ENCODE peak calls at places on chromosome X, in seven cellular contexts. B is AG10803; U is neuronal stem cell; L is choroid plexus epithelial cell; W is bronchial epithelial cell; X is adrenal gland; P is CD8-positive, alpha-beta T cell. S is an unnamed sample.

GRCh38 chrX:112834016-112834855 is 6.4 kb downstream of the AMOT start:
- DNase-seq in U (no peak), P (no peak), W (no peak), B (peak; percentile 88), L (peak; percentile 16), X (no peak), S (no peak)

GRCh38 chrX:11499076-11500044 is 166.4 kb downstream of the ARHGAP6 start:
- DNase-seq in L (peak; percentile 73), X (no peak), W (no peak), U (no peak), B (peak; percentile 42), P (no peak), S (no peak)

GRCh38 chrX:1452497-1453389 is at the start of gene ASMTL:
- DNase-seq in L (peak; percentile 100), P (peak; percentile 100), X (peak; percentile 100), U (peak; percentile 100), W (peak; percentile 90), B (peak; percentile 97), S (peak; percentile 99)

GRCh38 chrX:49627030-49627777 is 28.4 kb downstream of the GAGE1 start:
- DNase-seq in P (peak; percentile 51), B (peak; percentile 0), L (no peak), U (no peak), W (no peak), X (peak; percentile 51), S (peak; percentile 66)

GRCh38 chrX:45083314-45083713 is 117.4 kb downstream of the DIPK2B start:
- DNase-seq in P (no peak), W (no peak), B (no peak), X (no peak), L (no peak), U (no peak), S (no peak)

GRCh38 chrX:65667503-65668355 is at the start of gene MSN:
- DNase-seq in X (peak; percentile 81), L (peak; percentile 39), U (peak; percentile 23), P (peak; percentile 82), B (peak; percentile 60), W (no peak), S (peak; percentile 84)

GRCh38 chrX:129706395-129707072 is 32.2 kb upstream of the XPNPEP2 start:
- DNase-seq in W (no peak), B (peak; percentile 12), X (peak; percentile 74), U (no peak), P (peak; percentile 21), L (peak; percentile 35), S (no peak)

GRCh38 chrX:15815779-15816452 is 25.6 kb downstream of the ZRSR2 start:
- DNase-seq in U (peak; percentile 3), X (no peak), L (peak; percentile 39), P (no peak), B (peak; percentile 38), W (peak; percentile 3), S (peak; percentile 55)

GRCh38 chrX:8913665-8914409 is 112.7 kb upstream of the FAM9A start:
- DNase-seq in U (no peak), X (peak; percentile 52), W (peak; percentile 1), B (peak; percentile 83), P (no peak), L (peak; percentile 10), S (no peak)

GRCh38 chrX:22126311-22126710 is 94.2 kb downstream of the PHEX start:
- DNase-seq in W (peak; percentile 54), L (peak; percentile 17), P (no peak), U (no peak), B (no peak), X (no peak), S (no peak)

GRCh38 chrX:10619311-10620015 is 922 bp downstream of the MID1 start:
- DNase-seq in P (no peak), X (no peak), B (no peak), U (no peak), L (peak; percentile 50), W (no peak), S (no peak)

GRCh38 chrX:86133761-86134160 is 14.5 kb upstream of the DACH2 start:
- DNase-seq in W (no peak), P (no peak), B (peak; percentile 12), L (peak; percentile 46), U (no peak), X (no peak), S (peak; percentile 11)

GRCh38 chrX:3820170-3820569 is 106.7 kb upstream of the PRKX start:
- DNase-seq in U (no peak), P (no peak), W (peak; percentile 42), X (no peak), L (peak; percentile 78), B (peak; percentile 69), S (no peak)

GRCh38 chrX:46628406-46629371 is 55.1 kb downstream of the CHST7 start:
- DNase-seq in W (no peak), P (no peak), B (peak; percentile 63), L (peak; percentile 84), U (no peak), X (no peak), S (no peak)

GRCh38 chrX:116961872-116962582 is 499.3 kb upstream of the CT83 start:
- DNase-seq in W (peak; percentile 17), U (no peak), B (peak; percentile 31), P (no peak), L (no peak), X (no peak), S (peak; percentile 6)

GRCh38 chrX:133810925-133811324 is 174.5 kb downstream of the GPC3 start:
- DNase-seq in U (no peak), P (no peak), W (no peak), B (no peak), X (no peak), L (no peak), S (no peak)

GRCh38 chrX:65948103-65948502 is 91.8 kb downstream of the VSIG4 start:
- DNase-seq in P (no peak), B (no peak), U (no peak), W (no peak), X (no peak), L (no peak), S (no peak)

GRCh38 chrX:46837543-46838481 is 969 bp downstream of the RP2 start:
- DNase-seq in U (no peak), P (no peak), W (peak; percentile 70), L (peak; percentile 43), X (no peak), B (no peak), S (no peak)

GRCh38 chrX:29506729-29507128 is 708.6 kb upstream of the MAGEB2 start:
- DNase-seq in W (no peak), U (no peak), X (no peak), B (no peak), L (no peak), P (no peak), S (no peak)

GRCh38 chrX:153502131-153502530 is 7.4 kb downstream of the BGN start:
- DNase-seq in U (no peak), X (no peak), B (no peak), W (no peak), P (no peak), L (no peak), S (no peak)
- H3K4me3 ChIP-seq in U (no peak overlapping the region), X (no peak overlapping the region), B (no peak overlapping the region), W (no peak overlapping the region), P (no peak overlapping the region), L (no peak overlapping the region), S (no peak overlapping the region)

GRCh38 chrX:131792789-131793462 is 230.2 kb upstream of the STK26 start:
- DNase-seq in L (peak; percentile 44), B (peak; percentile 42), U (no peak), X (no peak), P (peak; percentile 91), W (no peak), S (no peak)
- H3K4me3 ChIP-seq in L (no peak overlapping the region), B (no peak overlapping the region), U (peak overlapping the region; percentile 44), X (peak overlapping the region; percentile 59), P (no peak overlapping the region), W (no peak overlapping the region), S (no peak overlapping the region)

DNA sequence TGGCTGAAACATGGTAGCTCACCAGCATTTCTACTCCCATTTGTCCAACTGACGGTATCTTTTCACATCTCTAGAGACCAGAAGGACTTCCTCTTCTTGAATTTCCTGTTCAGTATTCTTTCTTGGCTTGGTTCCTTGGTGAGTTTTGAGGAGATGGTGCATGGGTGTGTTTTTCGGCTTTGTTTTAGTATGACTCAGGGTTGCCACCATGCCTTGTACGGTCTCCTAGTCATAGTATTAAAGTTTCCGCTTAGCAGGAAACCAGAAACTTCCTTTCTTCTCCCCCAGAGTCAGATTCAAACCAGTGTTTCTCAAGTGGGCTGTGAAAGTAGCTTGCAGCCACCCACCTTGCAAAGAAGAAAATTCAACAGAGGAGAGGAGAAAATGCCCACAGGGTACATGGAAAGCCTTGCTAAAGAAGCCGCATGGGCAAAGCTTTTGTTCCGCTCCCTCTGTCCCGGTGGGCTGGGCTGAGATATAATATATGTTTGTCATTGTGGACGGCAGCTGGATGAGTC is 5.7 kb downstream of the CD99 start:
- DNase-seq in W (peak; percentile 95), B (peak; percentile 84), X (no peak), L (peak; percentile 81), P (peak; percentile 67), U (no peak), S (no peak)
- H3K4me3 ChIP-seq in W (no peak overlapping the region), B (no peak overlapping the region), X (no peak overlapping the region), L (no peak overlapping the region), P (peak overlapping the region; percentile 19), U (no peak overlapping the region), S (no peak overlapping the region)

GRCh38 chrX:25012793-25013592 is 2.8 kb downstream of the ARX start:
- DNase-seq in W (no peak), P (no peak), L (no peak), B (no peak), U (no peak), X (no peak), S (peak; percentile 79)

GRCh38 chrX:25013593-25014365 is 2.0 kb downstream of the ARX start:
- DNase-seq in X (no peak), B (no peak), U (no peak), L (no peak), W (no peak), P (no peak), S (peak; percentile 83)

GRCh38 chrX:25015486-25016360 is at the start of gene ARX:
- DNase-seq in W (peak; percentile 47), L (peak; percentile 30), U (peak; percentile 64), P (no peak), X (peak; percentile 54), B (peak; percentile 40), S (peak; percentile 100)

GRCh38 chrX:25016361-25016671 is 551 bp upstream of the ARX start:
- DNase-seq in X (no peak), P (no peak), L (no peak), B (no peak), U (no peak), W (no peak), S (peak; percentile 85)

DNA sequence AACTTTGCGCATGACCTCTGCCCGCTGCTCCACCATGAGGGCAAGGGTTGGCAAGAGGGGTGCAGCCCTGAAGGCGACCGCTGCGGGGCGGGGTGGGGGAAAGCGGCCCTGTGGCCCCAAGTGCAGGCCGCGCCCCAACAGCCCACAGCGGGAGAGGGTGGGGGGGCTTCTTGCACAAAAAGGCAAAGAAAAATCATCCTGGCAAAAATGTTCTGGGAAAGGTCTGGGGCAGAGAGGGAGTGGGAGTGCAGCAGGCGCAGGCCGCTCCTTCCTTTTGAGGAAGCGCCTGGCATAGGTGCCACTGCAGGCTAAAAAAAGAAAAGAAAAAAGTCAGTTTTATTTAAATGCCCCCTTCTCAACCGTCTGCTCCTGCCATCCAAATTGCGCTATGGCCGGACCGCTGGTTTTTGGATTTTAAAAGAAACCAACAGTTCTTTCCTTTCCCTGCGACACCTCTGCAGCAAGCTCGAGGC is 1.4 kb downstream of the ARX start:
- DNase-seq in P (no peak), B (no peak), W (no peak), U (no peak), L (no peak), X (no peak), S (peak; percentile 70)
- H3K4me3 ChIP-seq in P (no peak overlapping the region), B (no peak overlapping the region), W (no peak overlapping the region), U (no peak overlapping the region), L (no peak overlapping the region), X (no peak overlapping the region), S (no peak overlapping the region)

S was measured in H7.